ENCODE peak calls at places on chromosomes 16 and 17, in six cellular contexts. U, B, L, S, H and Y are unnamed samples.

GRCh38 chr16:58393138-58393504 is 850 bp downstream of the GINS3 start:
- DNase-seq in U (no peak), B (no peak), L (peak), S (no peak), H (no peak), Y (no peak)

GRCh38 chr16:89687092-89687940 is 827 bp downstream of the CDK10 start:
- DNase-seq in U (no peak), B (peak), L (peak), S (no peak), H (no peak), Y (peak)

GRCh38 chr16:21263640-21264211 is 14.4 kb downstream of the CRYM start:
- DNase-seq in U (no peak), B (no peak), L (peak), S (peak), H (peak), Y (no peak)

GRCh38 chr16:3729161-3730112 is 12.1 kb upstream of the TRAP1 start:
- DNase-seq in U (no peak), B (no peak), L (no peak), S (no peak), H (no peak), Y (no peak)

GRCh38 chr17:21282850-21283249 is 1.7 kb upstream of the MAP2K3 start:
- DNase-seq in U (no peak), B (no peak), L (no peak), S (no peak), H (no peak), Y (no peak)

GRCh38 chr17:50542795-50543774 is 3.9 kb upstream of the SPATA20 start:
- DNase-seq in U (no peak), B (peak), L (no peak), S (no peak), H (no peak), Y (no peak)

GRCh38 chr17:57468932-57469775 is 212.8 kb downstream of the MSI2 start:
- DNase-seq in U (no peak), B (no peak), L (no peak), S (no peak), H (no peak), Y (no peak)

GRCh38 chr17:48439473-48439872 is 9.5 kb upstream of the SKAP1 start:
- DNase-seq in U (no peak), B (no peak), L (no peak), S (no peak), H (peak), Y (no peak)

GRCh38 chr17:14427914-14428639 is 127.2 kb downstream of the HS3ST3B1 start:
- DNase-seq in U (no peak), B (no peak), L (no peak), S (no peak), H (no peak), Y (no peak)

GRCh38 chr17:7824021-7824924 is 9.7 kb upstream of the KDM6B start:
- DNase-seq in U (no peak), B (no peak), L (no peak), S (no peak), H (no peak), Y (no peak)

GRCh38 chr16:77364770-77365169 is 70.1 kb downstream of the ADAMTS18 start:
- DNase-seq in U (no peak), B (no peak), L (no peak), S (no peak), H (no peak), Y (no peak)

GRCh38 chr17:36133629-36134259 is 30.1 kb downstream of the CCL4 start:
- DNase-seq in U (no peak), B (no peak), L (no peak), S (no peak), H (no peak), Y (no peak)

GRCh38 chr17:65554568-65555223 is 6.8 kb downstream of the AXIN2 start:
- DNase-seq in U (peak), B (no peak), L (peak), S (no peak), H (no peak), Y (no peak)

GRCh38 chr17:13372432-13372831 is 229.3 kb downstream of the HS3ST3A1 start:
- DNase-seq in U (no peak), B (no peak), L (no peak), S (no peak), H (no peak), Y (no peak)

GRCh38 chr16:29745853-29746345 is at the start of gene C16orf54:
- DNase-seq in U (peak), B (no peak), L (no peak), S (no peak), H (peak), Y (no peak)

GRCh38 chr17:9932481-9932880 is 27.4 kb upstream of the RCVRN start:
- DNase-seq in U (no peak), B (no peak), L (peak), S (no peak), H (no peak), Y (no peak)

GRCh38 chr17:72634621-72635020 is 457.9 kb downstream of the SLC39A11 start:
- DNase-seq in U (no peak), B (peak), L (no peak), S (no peak), H (no peak), Y (no peak)

GRCh38 chr16:1691956-1692355 is 13.9 kb downstream of the JPT2 start:
- DNase-seq in U (no peak), B (peak), L (peak), S (no peak), H (no peak), Y (no peak)

GRCh38 chr17:8019665-8020064 is 17.2 kb downstream of the GUCY2D start:
- DNase-seq in U (no peak), B (peak), L (peak), S (no peak), H (no peak), Y (no peak)

GRCh38 chr16:8469102-8469778 is 121.1 kb downstream of the TMEM114 start:
- DNase-seq in U (no peak), B (no peak), L (no peak), S (no peak), H (no peak), Y (no peak)

GRCh38 chr16:71263581-71263980 is 25.6 kb downstream of the CMTR2 start:
- DNase-seq in U (no peak), B (no peak), L (no peak), S (no peak), H (no peak), Y (no peak)

GRCh38 chr16:53415504-53415903 is 18.8 kb upstream of the RBL2 start:
- DNase-seq in U (no peak), B (peak), L (no peak), S (no peak), H (no peak), Y (no peak)

GRCh38 chr16:54290203-54291106 is 3.9 kb upstream of the IRX3 start:
- DNase-seq in U (no peak), B (no peak), L (no peak), S (no peak), H (no peak), Y (no peak)

GRCh38 chr16:82699262-82699661 is 72.5 kb downstream of the CDH13 start:
- DNase-seq in U (no peak), B (no peak), L (no peak), S (no peak), H (no peak), Y (no peak)

GRCh38 chr16:70630960-70631745 is 15.2 kb upstream of the IL34 start:
- DNase-seq in U (no peak), B (no peak), L (no peak), S (no peak), H (no peak), Y (no peak)

GRCh38 chr17:77723909-77724875 is 234.3 kb upstream of the TNRC6C start:
- DNase-seq in U (no peak), B (no peak), L (no peak), S (no peak), H (no peak), Y (no peak)

GRCh38 chr16:23009075-23009474 is 140.2 kb downstream of the USP31 start:
- DNase-seq in U (no peak), B (no peak), L (no peak), S (no peak), H (no peak), Y (no peak)

GRCh38 chr17:77374170-77374936 is 233.6 kb downstream of the SEC14L1 start:
- DNase-seq in U (peak), B (no peak), L (peak), S (peak), H (peak), Y (peak)

GRCh38 chr16:30941600-30942420 is 7.1 kb upstream of the ORAI3 start:
- DNase-seq in U (peak), B (peak), L (peak), S (no peak), H (peak), Y (no peak)

GRCh38 chr17:82356028-82356427 is 3.0 kb upstream of the TEX19 start:
- DNase-seq in U (no peak), B (peak), L (peak), S (no peak), H (no peak), Y (no peak)

GRCh38 chr17:2347805-2348685 is 10.7 kb downstream of the SGSM2 start:
- DNase-seq in U (no peak), B (peak), L (peak), S (peak), H (no peak), Y (no peak)

GRCh38 chr17:2799653-2800052 is 3.4 kb downstream of the RAP1GAP2 start:
- DNase-seq in U (no peak), B (no peak), L (no peak), S (no peak), H (no peak), Y (no peak)

GRCh38 chr17:28812136-28812979 is 30.2 kb downstream of the FAM222B start:
- DNase-seq in U (peak), B (peak), L (peak), S (peak), H (peak), Y (peak)

GRCh38 chr16:88510091-88510719 is 57.1 kb downstream of the ZFPM1 start:
- DNase-seq in U (no peak), B (no peak), L (no peak), S (no peak), H (no peak), Y (no peak)

GRCh38 chr17:9346296-9346926 is 229.2 kb downstream of the STX8 start:
- DNase-seq in U (no peak), B (no peak), L (peak), S (no peak), H (no peak), Y (no peak)

DNA sequence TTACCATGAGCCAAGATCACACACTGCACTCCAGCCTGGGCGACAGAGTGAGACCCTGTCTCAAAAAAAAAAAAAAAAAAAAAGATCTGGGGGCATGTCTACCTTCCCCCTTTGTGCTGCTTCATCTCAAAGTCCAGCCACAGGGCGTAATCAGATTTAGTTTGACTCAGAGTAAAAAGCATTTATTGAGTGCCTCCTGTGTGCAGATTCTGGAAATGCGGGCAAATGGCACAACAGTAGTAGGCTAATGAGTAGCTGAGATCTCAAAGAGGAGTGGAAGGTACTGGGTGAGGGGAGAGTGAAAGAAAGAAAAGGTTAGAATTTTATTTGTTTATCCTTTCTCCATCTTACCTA is 9.1 kb upstream of the NR1D1 start:
- DNase-seq in U (no peak), B (no peak), L (no peak), S (no peak), H (no peak), Y (no peak)
- TF ChIP-seq CTCF in U (no peak), B (peak), L (peak), S (no peak), H (no peak), Y (peak)

DNA sequence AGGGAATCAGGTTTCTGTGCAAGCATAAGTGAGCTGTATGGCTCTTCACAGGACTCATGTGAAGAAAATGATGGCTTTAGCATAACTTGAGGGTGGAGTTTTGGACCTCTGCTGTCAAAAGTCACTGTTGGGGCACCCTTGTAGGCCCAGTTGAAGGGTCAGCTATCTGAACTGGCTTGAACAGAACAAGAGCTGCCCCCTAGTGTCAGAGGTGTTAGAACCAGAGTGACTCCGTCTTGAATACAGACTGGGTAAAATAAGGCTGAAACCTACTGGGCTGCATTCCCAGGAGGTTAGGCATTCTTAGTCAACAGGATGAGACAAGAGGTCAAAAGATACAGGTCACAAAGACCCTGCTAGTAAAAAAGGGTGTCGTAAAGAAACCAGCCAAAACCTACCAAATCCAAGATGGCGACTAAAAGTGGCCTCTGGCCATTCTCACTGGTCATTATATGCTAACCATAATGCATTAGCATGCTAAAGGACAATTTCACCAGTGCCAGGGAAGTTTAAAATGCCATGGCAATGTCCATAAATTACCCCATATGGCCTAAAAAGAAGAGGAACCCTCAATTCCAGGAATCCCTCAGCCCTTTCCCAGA is 484.0 kb upstream of the ERCC4 start:
- DNase-seq in U (no peak), B (no peak), L (no peak), S (no peak), H (no peak), Y (no peak)
- TF ChIP-seq CTCF in U (no peak), B (no peak), L (no peak), S (no peak), H (peak), Y (no peak)

GRCh38 chr17:42460371-42460770 is 1.7 kb downstream of the ATP6V0A1 start:
- DNase-seq in U (no peak), B (no peak), L (no peak), S (no peak), H (no peak), Y (no peak)

GRCh38 chr17:42458497-42459255 is at the start of gene ATP6V0A1:
- DNase-seq in U (peak), B (no peak), L (peak), S (no peak), H (peak), Y (peak)

GRCh38 chr17:42459983-42460300 is 1.3 kb downstream of the ATP6V0A1 start:
- DNase-seq in U (no peak), B (no peak), L (peak), S (no peak), H (peak), Y (no peak)

GRCh38 chr17:42457107-42457787 is 1.4 kb upstream of the ATP6V0A1 start:
- DNase-seq in U (no peak), B (no peak), L (no peak), S (no peak), H (peak), Y (no peak)

GRCh38 chr17:42459256-42459982 is 741 bp downstream of the ATP6V0A1 start:
- DNase-seq in U (peak), B (no peak), L (peak), S (no peak), H (no peak), Y (no peak)
- TF ChIP-seq CTCF in U (peak), B (no peak), L (peak), S (peak), H (peak), Y (peak)

DNA sequence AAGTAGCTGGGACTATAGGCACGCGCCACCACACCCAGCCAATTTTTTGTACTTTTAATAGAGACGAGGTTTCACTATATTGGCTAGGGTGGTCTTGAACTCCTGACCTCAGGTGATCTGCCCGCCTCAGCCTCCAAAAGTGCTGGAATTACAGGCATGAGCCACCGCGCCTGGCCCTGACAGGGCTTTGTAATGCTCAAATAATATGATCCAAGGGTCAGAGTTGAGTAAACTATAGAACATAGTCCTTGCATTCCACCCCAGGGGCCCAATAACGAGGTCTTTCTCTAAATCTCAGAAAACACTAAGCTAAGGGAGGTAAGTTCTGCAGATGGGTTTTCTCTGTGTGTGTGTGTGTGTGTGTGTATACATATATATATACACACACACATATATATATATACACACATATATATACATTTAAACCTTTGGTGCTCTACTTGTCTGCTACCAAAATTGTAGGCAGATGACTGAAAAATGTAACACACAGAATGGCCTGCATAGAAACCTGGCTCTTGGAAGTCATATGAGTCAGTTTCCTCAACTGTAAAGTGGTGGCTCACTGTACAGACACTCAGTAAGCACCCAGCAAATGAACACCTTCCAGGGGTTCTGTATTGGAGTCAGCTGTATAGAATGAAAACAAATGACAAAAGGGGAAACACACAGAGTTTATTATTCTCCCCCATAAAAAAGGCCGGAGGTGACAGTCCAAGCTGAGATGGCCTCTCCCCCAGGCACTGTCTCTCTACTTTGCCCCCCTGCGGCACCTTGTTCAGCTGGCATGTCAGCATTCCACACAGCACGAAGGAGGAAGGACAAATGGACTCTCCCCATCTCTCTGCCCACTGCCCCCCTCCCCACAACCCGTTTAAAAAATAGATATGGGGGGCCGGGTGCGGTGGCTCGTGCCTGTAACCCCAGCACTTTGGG is 6.0 kb upstream of the MEOX1 start:
- DNase-seq in U (no peak), B (peak), L (peak), S (no peak), H (no peak), Y (no peak)
- TF ChIP-seq CTCF in U (no peak), B (no peak), L (no peak), S (no peak), H (no peak), Y (no peak)

GRCh38 chr17:79925242-79925957 is 86.2 kb upstream of the CBX4 start:
- DNase-seq in U (no peak), B (peak), L (peak), S (no peak), H (no peak), Y (no peak)
- TF ChIP-seq CTCF in U (no peak), B (peak), L (no peak), S (no peak), H (no peak), Y (no peak)

GRCh38 chr17:63442549-63443035 is 3.5 kb downstream of the CYB561 start:
- DNase-seq in U (no peak), B (peak), L (no peak), S (no peak), H (no peak), Y (no peak)
- TF ChIP-seq CTCF in U (no peak), B (peak), L (no peak), S (peak), H (peak), Y (peak)

DNA sequence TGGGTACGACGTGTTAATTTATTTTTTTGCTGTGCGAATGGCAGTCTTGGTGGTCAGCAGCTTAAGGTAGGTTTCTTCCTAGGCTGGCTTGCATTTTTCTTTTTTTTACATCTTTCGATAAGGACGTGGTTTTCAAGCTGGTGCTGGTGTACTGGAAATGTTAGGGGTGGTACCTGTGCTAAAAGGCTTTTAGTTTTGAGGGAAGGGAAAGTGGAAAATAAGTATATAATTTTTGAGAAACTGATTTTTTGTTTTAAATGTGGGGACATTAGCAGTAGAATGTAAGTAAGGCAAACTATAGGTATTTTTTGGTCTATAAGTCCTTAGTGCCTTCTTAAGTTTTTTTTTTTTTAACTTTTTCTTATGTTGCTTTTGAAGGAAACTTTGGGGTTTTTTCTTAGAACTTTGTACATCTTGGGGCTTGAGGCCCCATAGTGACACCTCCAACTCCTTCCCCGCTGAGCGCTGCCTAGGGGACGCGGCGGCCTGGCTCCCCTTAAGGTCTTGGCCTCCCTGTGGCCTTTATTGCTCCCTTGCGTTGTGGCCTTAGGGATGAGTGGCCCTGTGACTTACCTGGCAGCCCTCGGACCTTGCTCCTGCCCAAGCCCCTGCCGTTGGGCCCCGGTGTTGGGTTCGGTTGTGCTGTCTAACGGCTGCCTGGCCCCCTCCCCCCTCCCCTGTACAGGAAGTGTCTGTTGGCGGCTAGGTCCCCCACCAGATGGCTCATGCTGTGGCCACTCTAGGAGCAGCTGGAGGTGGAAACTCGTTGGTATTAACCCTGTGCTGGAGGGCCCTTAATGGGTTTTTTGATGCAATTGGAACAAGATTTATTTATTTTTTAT is 88.0 kb upstream of the RPRML start:
- DNase-seq in U (peak), B (peak), L (peak), S (peak), H (peak), Y (peak)
- TF ChIP-seq CTCF in U (peak), B (no peak), L (peak), S (peak), H (peak), Y (peak)